ENCODE peak calls at places on chromosomes 3 and 15, in four cellular contexts. C is K562, X is HepG2, L is GM12878. N is an unnamed sample.

GRCh38 chr15:60074181-60074885 is 70.2 kb downstream of the FOXB1 start:
- DNase-seq in C (no peak), X (no peak), L (no peak), N (no peak)

GRCh38 chr15:33701304-33701696 is 267.0 kb upstream of the CHRM5 start:
- DNase-seq in C (no peak), X (no peak), L (no peak), N (no peak)

GRCh38 chr3:142779591-142779990 is 55.8 kb downstream of the TRPC1 start:
- DNase-seq in C (no peak), X (no peak), L (no peak), N (no peak)

GRCh38 chr3:172018364-172018763 is 21.0 kb upstream of the FNDC3B start:
- DNase-seq in C (no peak), X (no peak), L (no peak), N (no peak)

GRCh38 chr3:123457841-123458240 is 9.0 kb upstream of the ADCY5 start:
- DNase-seq in C (no peak), X (no peak), L (no peak), N (no peak)

GRCh38 chr3:14441920-14442300 is 39.5 kb downstream of the SLC6A6 start:
- DNase-seq in C (no peak), X (no peak), L (no peak), N (no peak)

GRCh38 chr3:155387571-155387970 is 94.1 kb upstream of the STRIT1 start:
- DNase-seq in C (no peak), X (no peak), L (no peak), N (no peak)

GRCh38 chr3:62237296-62237948 is 135.9 kb downstream of the FEZF2 start:
- DNase-seq in C (no peak), X (no peak), L (no peak), N (no peak)

GRCh38 chr3:58038675-58039302 is 30.6 kb downstream of the FLNB start:
- DNase-seq in C (peak), X (no peak), L (no peak), N (no peak)

GRCh38 chr15:57890878-57891277 is 174.6 kb downstream of the ALDH1A2 start:
- DNase-seq in C (no peak), X (no peak), L (no peak), N (no peak)

GRCh38 chr15:37586976-37587375 is 347.5 kb upstream of the TMCO5A start:
- DNase-seq in C (no peak), X (no peak), L (no peak), N (no peak)

GRCh38 chr15:88375234-88375926 is 91.8 kb downstream of the MRPL46 start:
- DNase-seq in C (peak), X (no peak), L (no peak), N (no peak)

GRCh38 chr3:52350981-52351761 is 35.1 kb downstream of the DNAH1 start:
- DNase-seq in C (no peak), X (no peak), L (no peak), N (no peak)

GRCh38 chr3:97121386-97121785 is 307.0 kb downstream of the EPHA6 start:
- DNase-seq in C (no peak), X (no peak), L (no peak), N (no peak)

GRCh38 chr15:40930430-40931299 is 1.5 kb downstream of the DLL4 start:
- DNase-seq in C (peak), X (peak), L (no peak), N (peak)

GRCh38 chr3:87798567-87798947 is 260.2 kb downstream of the CGGBP1 start:
- DNase-seq in C (peak), X (no peak), L (no peak), N (no peak)

GRCh38 chr15:89401636-89402252 is 67.1 kb upstream of the POLG start:
- DNase-seq in C (peak), X (no peak), L (no peak), N (no peak)

GRCh38 chr3:45664558-45664957 is 24.6 kb upstream of the SACM1L start:
- DNase-seq in C (peak), X (peak), L (peak), N (no peak)

GRCh38 chr3:190903156-190903555 is 40.7 kb upstream of the GMNC start:
- DNase-seq in C (no peak), X (no peak), L (no peak), N (no peak)

GRCh38 chr3:170323371-170323770 is 34.1 kb upstream of the SKIL start:
- DNase-seq in C (no peak), X (peak), L (no peak), N (no peak)

GRCh38 chr3:119541547-119541946 is 17.9 kb downstream of the CD80 start:
- DNase-seq in C (no peak), X (no peak), L (no peak), N (no peak)

GRCh38 chr15:63350178-63350621 is 31.4 kb downstream of the CA12 start:
- DNase-seq in C (no peak), X (no peak), L (no peak), N (no peak)

GRCh38 chr3:46934067-46934466 is 42.5 kb downstream of the CCDC12 start:
- DNase-seq in C (no peak), X (no peak), L (no peak), N (peak)

DNA sequence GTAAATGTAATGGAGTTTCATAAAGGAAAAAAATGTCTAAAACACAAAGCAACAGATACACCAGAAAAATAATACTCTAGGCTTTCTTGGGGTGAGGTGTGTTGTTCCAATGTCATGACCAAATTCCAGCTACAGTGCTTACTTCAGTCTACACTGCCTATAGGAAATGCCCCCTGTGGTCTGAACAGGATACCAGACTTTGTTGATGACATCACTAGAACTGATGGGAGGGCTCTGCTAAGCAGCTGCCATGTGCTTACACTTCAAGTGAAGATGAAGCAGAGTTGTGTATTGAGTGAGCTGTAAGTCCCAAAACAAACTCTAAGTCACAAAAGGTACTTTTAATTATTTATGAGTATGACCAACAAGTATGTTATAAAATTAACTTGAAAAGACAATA is 456.1 kb upstream of the IL12A start:
- DNase-seq in C (no peak), X (no peak), L (no peak), N (no peak)
- TF ChIP-seq NFIC in C (no peak), X (no peak), L (no peak), N (no peak)

DNA sequence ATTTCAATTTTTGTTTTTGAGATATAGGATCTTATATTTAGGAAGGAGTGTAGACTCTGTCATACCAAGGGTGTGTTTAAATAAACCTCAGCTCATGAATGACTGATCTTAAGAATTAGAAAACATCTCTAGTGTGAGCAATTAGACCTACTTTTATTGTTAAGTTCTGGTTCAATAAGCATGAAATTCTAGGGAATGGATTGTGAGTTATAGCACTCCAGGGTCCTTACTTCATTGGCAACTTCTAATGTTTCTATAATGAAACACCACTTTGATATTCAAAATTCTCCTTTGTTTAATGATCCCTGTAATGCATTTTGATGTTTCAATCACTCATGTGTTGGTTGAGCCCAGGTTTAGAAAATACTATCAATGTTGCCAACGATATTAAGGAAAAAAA is 1036.1 kb downstream of the PLOD2 start:
- DNase-seq in C (no peak), X (no peak), L (no peak), N (no peak)
- TF ChIP-seq NFIC in C (no peak), X (no peak), L (no peak), N (no peak)

GRCh38 chr3:38579551-38580449 is 69.7 kb downstream of the SCN5A start:
- DNase-seq in C (peak), X (no peak), L (peak), N (peak)
- TF ChIP-seq NFIC in C (no peak), X (no peak), L (peak), N (no peak)

DNA sequence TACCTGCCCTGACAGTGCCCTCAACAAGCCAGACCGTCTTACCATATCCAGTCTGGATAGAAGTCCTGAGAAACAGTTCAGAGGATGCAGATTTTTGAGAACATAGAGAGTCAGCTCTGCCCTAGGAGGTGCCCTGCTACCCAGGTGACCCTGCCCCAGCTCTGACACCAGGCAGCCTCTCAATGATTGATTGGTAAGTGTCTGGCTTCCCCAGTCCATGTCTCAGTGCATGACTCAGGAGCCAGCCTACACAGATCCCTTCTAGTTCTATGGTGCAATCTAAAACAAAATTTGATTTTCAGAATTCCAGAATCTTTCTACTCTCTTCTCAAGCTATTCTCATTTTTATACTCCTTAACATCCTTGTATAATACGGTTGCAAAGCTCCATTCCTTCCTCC is 292.1 kb downstream of the VPS13C start:
- DNase-seq in C (no peak), X (no peak), L (no peak), N (no peak)
- TF ChIP-seq NFIC in C (no peak), X (no peak), L (no peak), N (no peak)

DNA sequence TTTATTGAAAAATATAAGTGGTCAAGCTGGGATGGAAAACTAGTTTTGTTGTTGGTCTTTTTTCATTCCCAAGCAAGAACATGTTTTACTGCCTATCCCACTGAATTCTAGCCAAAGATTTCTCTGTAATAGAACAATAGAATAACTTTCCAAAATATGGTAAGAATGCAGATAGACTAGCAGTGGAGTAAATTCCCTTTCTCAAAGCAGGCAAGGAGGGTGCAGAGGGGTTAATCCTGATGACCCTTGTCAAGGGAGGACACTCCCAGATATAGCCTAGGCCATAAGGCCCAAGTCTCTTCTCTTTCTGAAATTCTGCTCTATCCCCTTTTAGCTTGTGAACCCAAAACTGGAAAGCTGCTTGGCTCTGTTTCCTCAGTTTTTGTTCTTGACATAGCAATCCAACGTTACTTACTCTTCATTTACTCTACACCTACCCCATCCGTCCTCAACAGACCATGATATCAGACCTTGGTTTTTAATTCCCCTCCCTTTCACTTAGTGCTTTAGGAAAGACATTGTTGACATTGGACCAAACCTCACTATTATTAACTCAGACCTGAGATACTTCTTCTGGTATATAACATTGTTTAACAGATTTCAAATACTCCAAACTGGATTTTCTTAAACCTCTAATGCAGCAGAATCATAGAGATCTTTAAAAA is 453.6 kb upstream of the THBS1 start:
- DNase-seq in C (peak), X (no peak), L (no peak), N (no peak)
- TF ChIP-seq NFIC in C (no peak), X (no peak), L (no peak), N (no peak)

DNA sequence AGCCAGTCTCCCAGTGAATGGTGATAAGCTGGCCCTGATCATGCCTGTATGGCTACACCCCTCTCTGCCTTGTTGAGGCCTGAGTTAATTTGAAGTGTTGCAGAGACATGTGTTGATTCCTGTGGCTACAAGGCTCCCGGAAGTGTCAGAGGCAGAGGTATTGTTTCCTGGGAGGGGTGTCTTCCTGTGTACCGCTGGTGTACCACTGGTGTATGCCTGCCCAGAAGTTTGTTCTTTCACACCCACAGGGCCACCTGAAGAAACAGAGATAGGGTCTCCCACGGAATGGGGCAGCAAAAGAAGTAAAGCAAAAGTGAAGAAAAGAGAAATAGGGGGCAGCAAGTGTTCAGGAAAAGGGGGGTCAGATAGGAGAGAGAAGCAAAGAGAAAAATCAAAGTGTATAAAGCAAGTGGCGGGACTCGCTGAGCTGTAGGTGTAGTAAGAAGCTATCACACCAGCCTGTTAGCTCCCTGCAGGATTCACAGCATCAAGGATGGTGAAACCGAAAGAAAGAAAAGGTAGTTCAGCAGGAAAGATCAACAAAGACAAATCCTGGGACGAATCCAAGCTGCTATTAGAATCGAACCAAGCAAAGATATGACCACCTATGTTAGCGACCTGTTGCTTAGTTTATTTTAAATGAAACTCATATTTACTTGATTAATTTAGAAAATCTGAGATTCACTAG is 36.6 kb upstream of the CD47 start:
- DNase-seq in C (no peak), X (no peak), L (peak), N (no peak)
- TF ChIP-seq NFIC in C (no peak), X (no peak), L (peak), N (no peak)

DNA sequence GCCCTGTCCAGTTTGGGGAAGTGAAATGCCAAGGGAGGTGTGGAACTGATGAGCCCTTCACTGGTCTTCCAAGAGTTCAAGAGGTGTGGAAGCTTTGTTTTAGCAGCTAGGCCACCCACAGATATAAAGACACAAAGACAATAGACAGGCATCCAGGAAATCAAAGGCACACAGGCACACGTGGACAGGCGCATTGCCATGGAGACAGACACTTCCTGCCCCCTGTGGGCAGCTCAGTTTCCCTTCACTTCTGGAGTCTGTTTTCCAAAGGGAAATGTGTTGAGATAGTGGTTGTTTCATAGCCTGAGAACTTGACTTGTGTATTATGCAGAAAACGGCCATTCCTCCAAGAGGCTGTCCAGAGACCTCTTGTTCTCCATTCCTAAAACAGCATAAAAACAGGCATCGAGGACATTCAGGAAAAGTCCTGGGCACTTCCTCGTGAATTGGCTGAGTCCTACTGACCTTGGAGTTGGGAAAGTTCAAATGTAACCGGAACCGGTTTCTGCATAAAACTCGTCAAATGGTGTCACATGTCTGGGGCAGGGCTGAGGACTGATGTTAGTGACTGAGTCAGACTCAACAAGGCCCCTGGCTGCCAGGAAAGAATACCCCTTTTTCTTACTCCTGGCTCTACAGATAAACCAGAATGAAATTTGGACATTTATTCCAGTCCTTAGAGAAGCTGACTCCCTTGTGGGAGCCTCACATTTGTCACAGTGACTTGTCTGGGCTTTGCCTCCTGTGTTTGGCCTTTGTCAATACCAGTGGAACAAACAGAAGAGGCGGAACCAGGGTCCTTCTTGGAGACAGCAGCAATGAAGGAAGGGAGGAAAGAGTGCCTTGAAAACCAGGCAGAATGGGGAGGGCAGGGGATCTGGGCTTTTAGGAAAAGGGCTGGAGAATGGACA is 1.3 kb downstream of the ALPK3 start:
- DNase-seq in C (peak), X (peak), L (no peak), N (peak)
- TF ChIP-seq NFIC in C (no peak), X (no peak), L (no peak), N (no peak)

GRCh38 chr3:99250821-99251355 is 349.4 kb upstream of the DCBLD2 start:
- DNase-seq in C (no peak), X (no peak), L (no peak), N (no peak)

GRCh38 chr3:99256788-99257187 is 355.3 kb upstream of the DCBLD2 start:
- DNase-seq in C (no peak), X (no peak), L (no peak), N (no peak)
- TF ChIP-seq NFIC in C (no peak), X (no peak), L (no peak), N (no peak)

GRCh38 chr3:67495751-67496150 is 158.7 kb downstream of the SUCLG2 start:
- DNase-seq in C (no peak), X (no peak), L (no peak), N (no peak)
- TF ChIP-seq NFIC in C (no peak), X (no peak), L (no peak), N (no peak)

GRCh38 chr3:24133441-24133840 is 188.4 kb downstream of the NR1D2 start:
- DNase-seq in C (no peak), X (no peak), L (no peak), N (no peak)

GRCh38 chr3:24128195-24129005 is 183.3 kb downstream of the NR1D2 start:
- DNase-seq in C (no peak), X (no peak), L (no peak), N (no peak)

GRCh38 chr3:24133942-24134341 is 188.9 kb downstream of the NR1D2 start:
- DNase-seq in C (no peak), X (no peak), L (no peak), N (no peak)

GRCh38 chr3:24135280-24135679 is 190.2 kb downstream of the NR1D2 start:
- DNase-seq in C (no peak), X (no peak), L (no peak), N (no peak)

GRCh38 chr3:24129549-24129948 is 184.5 kb downstream of the NR1D2 start:
- DNase-seq in C (no peak), X (no peak), L (no peak), N (no peak)
- TF ChIP-seq NFIC in C (no peak), X (no peak), L (no peak), N (no peak)

N was measured in SK-N-SH.